ENCODE peak calls at places on chromosome 22, in eight cellular contexts. N is upper lobe of right lung; S is HCT116; U is GM06990; L is BJ; X is CD8-positive, alpha-beta T cell; H is neural progenitor cell; C is transverse colon. V is an unnamed sample.

GRCh38 chr22:30434775-30435315 is 9.3 kb downstream of the MTFP1 start:
- DNase-seq in U (no peak), S (no peak), C (no peak), X (peak; percentile 31), L (no peak), H (no peak), N (no peak), V (no peak)

GRCh38 chr22:19488884-19489843 is 9.4 kb downstream of the CDC45 start:
- DNase-seq in S (no peak), X (no peak), L (no peak), H (no peak), C (no peak), N (no peak), U (no peak), V (no peak)

GRCh38 chr22:41092847-41093371 is 517 bp downstream of the EP300 start:
- DNase-seq in N (peak; percentile 74), X (no peak), U (no peak), S (no peak), C (peak; percentile 47), H (peak; percentile 58), L (no peak), V (no peak)

GRCh38 chr22:30297276-30298004 is 8.1 kb upstream of the CASTOR1 start:
- DNase-seq in U (no peak), H (no peak), L (no peak), C (no peak), N (no peak), X (no peak), S (no peak), V (no peak)

GRCh38 chr22:35893698-35894097 is 134.9 kb downstream of the RBFOX2 start:
- DNase-seq in X (no peak), N (no peak), U (no peak), L (no peak), H (no peak), S (no peak), C (no peak), V (no peak)

GRCh38 chr22:27220349-27220748 is 563.0 kb downstream of the MIAT start:
- DNase-seq in X (no peak), C (no peak), U (no peak), N (no peak), S (no peak), H (no peak), L (peak; percentile 49), V (no peak)

GRCh38 chr22:19994851-19995610 is 21.6 kb downstream of the ARVCF start:
- DNase-seq in N (no peak), X (no peak), S (no peak), C (no peak), L (no peak), U (no peak), H (no peak), V (no peak)

GRCh38 chr22:29917052-29917902 is 34.3 kb downstream of the MTMR3 start:
- DNase-seq in X (no peak), C (no peak), H (no peak), U (no peak), N (no peak), L (no peak), S (no peak), V (no peak)

GRCh38 chr22:19723165-19723989 is at the start of gene GP1BB:
- DNase-seq in X (no peak), S (no peak), L (no peak), N (no peak), C (peak; percentile 37), U (peak; percentile 40), H (peak; percentile 81), V (no peak)

GRCh38 chr22:33409134-33409533 is 351.0 kb upstream of the SYN3 start:
- DNase-seq in U (no peak), X (no peak), L (no peak), C (no peak), N (no peak), S (no peak), H (peak; percentile 19), V (no peak)

GRCh38 chr22:30701872-30702271 is 7.2 kb downstream of the OSBP2 start:
- DNase-seq in N (no peak), L (no peak), U (no peak), C (no peak), H (no peak), S (peak; percentile 18), X (no peak), V (no peak)

GRCh38 chr22:49825436-49825835 is 2.2 kb downstream of the BRD1 start:
- DNase-seq in H (no peak), X (no peak), N (no peak), L (no peak), S (no peak), C (no peak), U (no peak), V (no peak)

GRCh38 chr22:30535182-30535581 is 11.4 kb downstream of the SEC14L6 start:
- DNase-seq in H (no peak), C (no peak), S (no peak), N (no peak), U (no peak), L (no peak), X (no peak), V (no peak)

GRCh38 chr22:41603873-41604332 is 14.3 kb upstream of the PMM1 start:
- DNase-seq in L (no peak), H (no peak), C (no peak), N (no peak), U (peak; percentile 62), S (no peak), X (peak; percentile 76), V (no peak)

GRCh38 chr22:32720924-32721323 is 80.6 kb upstream of the TIMP3 start:
- DNase-seq in C (no peak), S (no peak), H (no peak), X (no peak), N (no peak), L (no peak), U (no peak), V (no peak)

GRCh38 chr22:19291218-19291579 is 320 bp downstream of the CLTCL1 start:
- DNase-seq in C (peak; percentile 40), H (peak; percentile 73), L (no peak), N (peak; percentile 78), S (no peak), X (peak; percentile 39), U (peak; percentile 21), V (no peak)

GRCh38 chr22:48738204-48738980 is 1089.3 kb downstream of the BRD1 start:
- DNase-seq in U (no peak), H (no peak), L (no peak), C (no peak), S (no peak), X (no peak), N (peak; percentile 48), V (no peak)
- TF ChIP-seq CTCF in U (no peak), H (no peak), L (no peak), C (no peak), S (no peak), X (no peak), N (no peak), V (no peak)

DNA sequence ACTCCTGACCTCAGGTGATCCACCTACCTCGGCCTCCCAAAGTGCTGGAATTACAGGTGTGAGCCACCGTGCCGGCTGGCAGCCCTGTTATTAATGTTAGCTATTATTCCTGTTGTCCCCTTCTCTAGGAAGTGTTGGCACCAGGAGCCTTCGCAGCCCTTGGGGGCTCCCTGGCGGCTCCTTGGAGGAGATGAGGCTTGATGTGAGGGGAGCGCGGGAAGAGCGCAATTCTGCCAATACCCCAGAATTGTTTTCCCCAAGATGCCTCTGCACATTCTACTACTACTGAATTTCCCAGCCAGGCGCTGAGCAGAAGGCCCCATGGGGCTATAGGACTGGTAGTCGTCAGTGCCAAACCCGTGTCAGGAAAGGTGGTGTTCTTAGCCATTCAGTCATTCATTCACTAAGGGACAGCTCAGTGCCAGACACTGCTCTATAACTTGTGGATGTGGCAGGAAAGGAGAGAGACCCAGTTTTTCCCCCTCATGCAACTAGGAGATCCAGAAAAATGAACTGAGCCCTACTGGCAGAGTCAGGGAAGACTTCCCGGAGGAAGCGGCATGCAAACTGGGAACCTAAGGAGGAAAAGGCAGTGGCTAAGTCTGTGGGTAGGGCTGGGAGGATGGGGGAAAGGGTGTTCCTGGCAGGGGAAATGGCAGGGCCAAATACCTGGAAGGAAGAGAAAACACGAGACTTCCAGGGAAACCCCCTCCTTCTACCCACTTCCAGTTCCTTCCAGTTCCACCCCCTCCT is 3.5 kb downstream of the FBLN1 start:
- DNase-seq in H (no peak), S (no peak), C (no peak), U (no peak), X (no peak), L (no peak), N (no peak), V (no peak)
- H3K4me3 ChIP-seq in H (no peak overlapping the region), S (no peak overlapping the region), C (no peak overlapping the region), U (no peak overlapping the region), X (no peak overlapping the region), L (peak overlapping the region; percentile 99), N (peak overlapping the region; percentile 54), V (no peak overlapping the region)

GRCh38 chr22:42794551-42795510 is 62.2 kb downstream of the ARFGAP3 start:
- DNase-seq in S (no peak), C (no peak), N (peak; percentile 59), X (no peak), L (no peak), H (peak; percentile 45), U (no peak), V (no peak)
- TF ChIP-seq CTCF in S (no peak), C (no peak), N (peak; percentile 8), X (no peak), L (peak; percentile 11), H (peak; percentile 45), U (no peak), V (peak; percentile 36)

DNA sequence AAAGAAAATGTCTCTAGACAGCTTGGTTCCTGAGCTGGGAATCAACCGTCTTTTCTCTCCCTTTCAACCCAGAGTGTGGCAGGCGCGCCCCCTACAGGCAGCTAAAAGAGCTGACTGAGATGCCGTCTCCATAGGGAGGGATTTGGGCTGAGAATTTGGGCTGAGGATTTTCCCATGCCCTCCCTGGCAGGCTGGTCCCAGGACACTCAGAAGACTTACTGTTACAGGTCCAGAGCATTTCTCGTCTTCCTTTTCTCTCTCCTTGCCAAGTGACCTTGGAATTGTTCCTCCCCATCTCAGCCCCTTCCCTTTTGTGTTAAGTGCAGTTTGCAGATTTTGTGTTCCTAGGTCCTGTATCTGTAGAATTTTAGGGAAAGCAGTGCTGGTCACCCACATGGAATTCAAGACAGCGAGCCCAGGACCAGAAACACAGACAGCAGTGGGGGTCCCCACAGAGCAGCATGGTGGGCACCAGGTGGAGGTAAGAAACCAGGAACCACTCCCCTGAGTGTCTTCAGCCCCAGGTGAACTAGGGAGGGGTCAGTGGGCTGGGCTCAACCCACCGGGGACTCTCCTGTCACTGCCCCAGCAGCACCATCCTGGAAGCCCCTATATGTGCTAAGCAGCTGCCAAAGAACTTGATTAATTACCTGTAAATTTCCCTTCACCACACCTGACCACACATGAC is 9.9 kb upstream of the IGLL5 start:
- DNase-seq in N (peak; percentile 82), L (no peak), C (peak; percentile 76), U (no peak), S (peak; percentile 54), X (peak; percentile 74), H (peak; percentile 87), V (peak; percentile 0)
- H3K4me3 ChIP-seq in N (no peak overlapping the region), L (no peak overlapping the region), C (no peak overlapping the region), U (no peak overlapping the region), S (no peak overlapping the region), X (no peak overlapping the region), H (no peak overlapping the region), V (no peak overlapping the region)

GRCh38 chr22:46931414-46931813 is 169.0 kb downstream of the TBC1D22A start:
- DNase-seq in L (no peak), H (no peak), C (no peak), S (peak; percentile 10), N (no peak), X (no peak), U (no peak), V (no peak)
- TF ChIP-seq CTCF in L (peak; percentile 23), H (peak; percentile 11), C (no peak), S (peak; percentile 34), N (no peak), X (no peak), U (no peak), V (peak; percentile 41)